ENCODE peak calls at places on chromosome 9, in ten cellular contexts. O, H, P, E, K, B, Q, N, C and A are unnamed samples.

GRCh38 chr9:121508415-121508814 is 8.8 kb upstream of the GGTA1 start:
- DNase-seq in E (no peak), H (no peak), P (no peak), K (no peak), C (no peak), Q (no peak), N (no peak), O (no peak), B (no peak), A (peak)

GRCh38 chr9:92141144-92142129 is 26.2 kb upstream of the SPTLC1 start:
- DNase-seq in B (no peak), E (no peak), O (peak), Q (peak), K (no peak), C (no peak), P (peak), N (no peak), H (peak), A (peak)

GRCh38 chr9:13032585-13032984 is 246.9 kb downstream of the MPDZ start:
- DNase-seq in B (no peak), K (no peak), E (no peak), C (no peak), H (no peak), O (no peak), N (no peak), P (no peak), Q (no peak), A (no peak)

GRCh38 chr9:90169490-90169889 is 473.1 kb downstream of the DIRAS2 start:
- DNase-seq in C (no peak), P (no peak), N (no peak), O (no peak), Q (peak), K (no peak), B (no peak), H (no peak), E (no peak), A (no peak)

GRCh38 chr9:35736201-35736633 is 3.8 kb downstream of the CREB3 start:
- DNase-seq in N (peak), B (no peak), Q (peak), K (no peak), E (peak), H (peak), C (no peak), O (peak), P (peak), A (peak)

GRCh38 chr9:28502189-28502588 is 928.9 kb upstream of the C9orf72 start:
- DNase-seq in E (no peak), C (no peak), H (no peak), N (no peak), O (no peak), Q (no peak), P (no peak), B (no peak), K (no peak), A (no peak)

GRCh38 chr9:110255417-110256141 is 728 bp downstream of the TXN start:
- DNase-seq in C (peak), E (peak), N (peak), B (no peak), K (no peak), Q (peak), P (peak), O (peak), H (peak), A (peak)

GRCh38 chr9:35385042-35385441 is 104.9 kb upstream of the RUSC2 start:
- DNase-seq in B (no peak), O (no peak), K (peak), P (peak), Q (no peak), H (no peak), C (no peak), N (peak), E (no peak), A (peak)

GRCh38 chr9:120718328-120718727 is 4.1 kb upstream of the MEGF9 start:
- DNase-seq in E (no peak), Q (no peak), H (no peak), K (no peak), P (no peak), C (no peak), B (no peak), N (no peak), O (no peak), A (no peak)

GRCh38 chr9:129703667-129704355 is 38.4 kb downstream of the PRRX2 start:
- DNase-seq in Q (no peak), N (no peak), H (no peak), C (no peak), E (no peak), K (no peak), P (peak), B (no peak), O (no peak), A (no peak)

GRCh38 chr9:82729141-82729540 is 333.8 kb downstream of the RASEF start:
- DNase-seq in C (no peak), N (no peak), Q (no peak), K (no peak), B (no peak), O (no peak), E (no peak), P (no peak), H (no peak), A (no peak)

GRCh38 chr9:570187-570586 is 271.3 kb upstream of the DMRT1 start:
- DNase-seq in P (no peak), H (no peak), Q (no peak), E (no peak), C (no peak), N (no peak), K (no peak), B (no peak), O (no peak), A (no peak)

GRCh38 chr9:131692612-131692976 is 47.3 kb downstream of the RAPGEF1 start:
- DNase-seq in E (no peak), O (no peak), K (no peak), C (no peak), B (no peak), Q (no peak), P (no peak), N (no peak), H (no peak), A (no peak)

GRCh38 chr9:97179616-97180015 is 127.8 kb upstream of the CCDC180 start:
- DNase-seq in O (no peak), E (no peak), H (no peak), B (no peak), P (no peak), K (no peak), N (no peak), Q (no peak), C (no peak), A (no peak)

GRCh38 chr9:19229725-19230355 is 653 bp upstream of the DENND4C start:
- DNase-seq in E (peak), Q (peak), P (no peak), C (peak), O (peak), K (no peak), B (peak), N (peak), H (peak), A (peak)

GRCh38 chr9:116644099-116644688 is 42.9 kb upstream of the TRIM32 start:
- DNase-seq in P (peak), N (no peak), E (no peak), B (no peak), Q (no peak), H (no peak), C (no peak), K (no peak), O (no peak), A (no peak)

GRCh38 chr9:118230319-118230718 is 526.1 kb downstream of the TLR4 start:
- DNase-seq in O (no peak), E (no peak), C (no peak), K (no peak), Q (no peak), H (no peak), B (no peak), P (no peak), N (no peak), A (no peak)